ENCODE peak calls at places on chromosome 17, in nine cellular contexts. One of them, this sample, is unnamed.

GRCh38 chr17:74924250-74924948 is at the start of gene OTOP2:
- DNase-seq in tibial nerve: no peak
- DNase-seq in right lobe of liver: no peak
- DNase-seq in CD8-positive, alpha-beta memory T cell: no peak
- DNase-seq in CD8-positive, alpha-beta T cell: no peak
- DNase-seq in keratinocyte: no peak
- DNase-seq in mesendoderm: no peak
- DNase-seq in stomach: no peak
- DNase-seq in cardiac muscle cell: no peak
- DNase-seq in this sample: peak; percentile 59

GRCh38 chr17:50259484-50260324 is 14.6 kb upstream of the TMEM92 start:
- DNase-seq in stomach: no peak
- DNase-seq in right lobe of liver: no peak
- DNase-seq in CD8-positive, alpha-beta T cell: no peak
- DNase-seq in tibial nerve: no peak
- DNase-seq in cardiac muscle cell: no peak
- DNase-seq in CD8-positive, alpha-beta memory T cell: no peak
- DNase-seq in mesendoderm: no peak
- DNase-seq in keratinocyte: no peak
- DNase-seq in this sample: no peak

GRCh38 chr17:47803201-47803600 is 18.4 kb downstream of the OSBPL7 start:
- DNase-seq in mesendoderm: no peak
- DNase-seq in CD8-positive, alpha-beta T cell: no peak
- DNase-seq in stomach: no peak
- DNase-seq in CD8-positive, alpha-beta memory T cell: no peak
- DNase-seq in keratinocyte: no peak
- DNase-seq in tibial nerve: no peak
- DNase-seq in cardiac muscle cell: no peak
- DNase-seq in right lobe of liver: peak; percentile 5
- DNase-seq in this sample: no peak

GRCh38 chr17:77887464-77888241 is 70.8 kb upstream of the TNRC6C start:
- DNase-seq in tibial nerve: peak; percentile 85
- DNase-seq in CD8-positive, alpha-beta T cell: peak; percentile 66
- DNase-seq in CD8-positive, alpha-beta memory T cell: peak; percentile 84
- DNase-seq in stomach: peak; percentile 76
- DNase-seq in mesendoderm: peak; percentile 29
- DNase-seq in keratinocyte: no peak
- DNase-seq in right lobe of liver: peak; percentile 84
- DNase-seq in cardiac muscle cell: peak; percentile 87
- DNase-seq in this sample: peak; percentile 80

GRCh38 chr17:46944931-46945330 is 22.0 kb downstream of the GOSR2 start:
- DNase-seq in stomach: no peak
- DNase-seq in CD8-positive, alpha-beta T cell: no peak
- DNase-seq in mesendoderm: no peak
- DNase-seq in cardiac muscle cell: no peak
- DNase-seq in keratinocyte: no peak
- DNase-seq in CD8-positive, alpha-beta memory T cell: no peak
- DNase-seq in right lobe of liver: no peak
- DNase-seq in tibial nerve: no peak
- DNase-seq in this sample: no peak

GRCh38 chr17:77507116-77507885 is 366.5 kb downstream of the SEC14L1 start:
- DNase-seq in stomach: no peak
- DNase-seq in CD8-positive, alpha-beta T cell: no peak
- DNase-seq in tibial nerve: no peak
- DNase-seq in cardiac muscle cell: no peak
- DNase-seq in mesendoderm: peak; percentile 25
- DNase-seq in right lobe of liver: peak; percentile 35
- DNase-seq in keratinocyte: no peak
- DNase-seq in CD8-positive, alpha-beta memory T cell: no peak
- DNase-seq in this sample: peak; percentile 11

GRCh38 chr17:6170349-6170748 is 100.2 kb downstream of the WSCD1 start:
- DNase-seq in cardiac muscle cell: no peak
- DNase-seq in CD8-positive, alpha-beta T cell: no peak
- DNase-seq in mesendoderm: no peak
- DNase-seq in stomach: no peak
- DNase-seq in tibial nerve: no peak
- DNase-seq in CD8-positive, alpha-beta memory T cell: no peak
- DNase-seq in right lobe of liver: no peak
- DNase-seq in keratinocyte: no peak
- DNase-seq in this sample: no peak

GRCh38 chr17:74404802-74405201 is 27.1 kb upstream of the GPRC5C start:
- DNase-seq in cardiac muscle cell: no peak
- DNase-seq in CD8-positive, alpha-beta T cell: no peak
- DNase-seq in CD8-positive, alpha-beta memory T cell: no peak
- DNase-seq in right lobe of liver: no peak
- DNase-seq in keratinocyte: no peak
- DNase-seq in mesendoderm: peak; percentile 53
- DNase-seq in tibial nerve: no peak
- DNase-seq in stomach: no peak
- DNase-seq in this sample: no peak

GRCh38 chr17:73798111-73798748 is 154.0 kb upstream of the SDK2 start:
- DNase-seq in cardiac muscle cell: peak; percentile 99
- DNase-seq in keratinocyte: peak; percentile 19
- DNase-seq in CD8-positive, alpha-beta memory T cell: no peak
- DNase-seq in mesendoderm: no peak
- DNase-seq in stomach: peak; percentile 50
- DNase-seq in tibial nerve: no peak
- DNase-seq in CD8-positive, alpha-beta T cell: no peak
- DNase-seq in right lobe of liver: peak; percentile 70
- DNase-seq in this sample: no peak

GRCh38 chr17:59565959-59566324 is 532 bp downstream of the DHX40 start:
- DNase-seq in keratinocyte: peak; percentile 30
- DNase-seq in CD8-positive, alpha-beta memory T cell: peak; percentile 60
- DNase-seq in cardiac muscle cell: peak; percentile 82
- DNase-seq in stomach: peak; percentile 47
- DNase-seq in mesendoderm: peak; percentile 91
- DNase-seq in tibial nerve: no peak
- DNase-seq in right lobe of liver: peak; percentile 60
- DNase-seq in CD8-positive, alpha-beta T cell: peak; percentile 15
- DNase-seq in this sample: peak; percentile 23

GRCh38 chr17:30380106-30380420 is 1.3 kb downstream of the CPD start:
- DNase-seq in cardiac muscle cell: no peak
- DNase-seq in stomach: no peak
- DNase-seq in tibial nerve: no peak
- DNase-seq in right lobe of liver: no peak
- DNase-seq in CD8-positive, alpha-beta memory T cell: no peak
- DNase-seq in mesendoderm: no peak
- DNase-seq in keratinocyte: no peak
- DNase-seq in CD8-positive, alpha-beta T cell: no peak
- DNase-seq in this sample: no peak

GRCh38 chr17:1829189-1829578 is 518 bp downstream of the SMYD4 start:
- DNase-seq in mesendoderm: no peak
- DNase-seq in right lobe of liver: no peak
- DNase-seq in tibial nerve: no peak
- DNase-seq in CD8-positive, alpha-beta T cell: no peak
- DNase-seq in CD8-positive, alpha-beta memory T cell: no peak
- DNase-seq in cardiac muscle cell: peak; percentile 9
- DNase-seq in keratinocyte: no peak
- DNase-seq in stomach: no peak
- DNase-seq in this sample: peak; percentile 22

GRCh38 chr17:4721203-4722135 is 9.8 kb upstream of the MED11 start:
- DNase-seq in CD8-positive, alpha-beta T cell: no peak
- DNase-seq in keratinocyte: no peak
- DNase-seq in tibial nerve: no peak
- DNase-seq in CD8-positive, alpha-beta memory T cell: no peak
- DNase-seq in mesendoderm: no peak
- DNase-seq in stomach: peak; percentile 92
- DNase-seq in cardiac muscle cell: peak; percentile 62
- DNase-seq in right lobe of liver: peak; percentile 93
- DNase-seq in this sample: no peak

DNA sequence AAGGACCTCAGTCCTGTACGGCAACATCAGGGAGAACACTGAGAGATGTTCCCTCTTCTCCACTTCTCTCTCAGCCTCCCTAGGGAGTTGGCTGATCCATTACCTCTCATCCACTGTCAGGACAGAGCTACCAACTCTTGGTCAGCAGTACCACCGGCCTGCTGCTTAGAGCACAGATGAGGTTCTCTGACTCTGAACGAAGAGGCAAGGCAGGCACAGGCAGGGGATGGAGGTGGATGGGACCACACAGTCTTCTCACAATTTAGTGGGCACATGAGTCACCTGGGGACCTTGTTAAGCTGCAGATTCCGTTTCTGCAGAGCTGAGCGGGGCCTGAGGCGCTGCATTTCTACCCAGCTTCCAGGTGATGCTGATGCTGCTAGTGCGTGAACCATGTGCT is 128.6 kb upstream of the CCL2 start:
- DNase-seq in CD8-positive, alpha-beta memory T cell: no peak
- DNase-seq in keratinocyte: no peak
- DNase-seq in stomach: no peak
- DNase-seq in right lobe of liver: no peak
- DNase-seq in CD8-positive, alpha-beta T cell: no peak
- DNase-seq in cardiac muscle cell: no peak
- DNase-seq in mesendoderm: no peak
- DNase-seq in tibial nerve: no peak
- DNase-seq in this sample: no peak
- H3K27ac ChIP-seq in CD8-positive, alpha-beta memory T cell: no peak overlapping the region
- H3K27ac ChIP-seq in keratinocyte: no peak overlapping the region
- H3K27ac ChIP-seq in stomach: no peak overlapping the region
- H3K27ac ChIP-seq in right lobe of liver: no peak overlapping the region
- H3K27ac ChIP-seq in CD8-positive, alpha-beta T cell: no peak overlapping the region
- H3K27ac ChIP-seq in cardiac muscle cell: no peak overlapping the region
- H3K27ac ChIP-seq in mesendoderm: no peak overlapping the region
- H3K27ac ChIP-seq in tibial nerve: no peak overlapping the region
- H3K27ac ChIP-seq in this sample: no peak overlapping the region

DNA sequence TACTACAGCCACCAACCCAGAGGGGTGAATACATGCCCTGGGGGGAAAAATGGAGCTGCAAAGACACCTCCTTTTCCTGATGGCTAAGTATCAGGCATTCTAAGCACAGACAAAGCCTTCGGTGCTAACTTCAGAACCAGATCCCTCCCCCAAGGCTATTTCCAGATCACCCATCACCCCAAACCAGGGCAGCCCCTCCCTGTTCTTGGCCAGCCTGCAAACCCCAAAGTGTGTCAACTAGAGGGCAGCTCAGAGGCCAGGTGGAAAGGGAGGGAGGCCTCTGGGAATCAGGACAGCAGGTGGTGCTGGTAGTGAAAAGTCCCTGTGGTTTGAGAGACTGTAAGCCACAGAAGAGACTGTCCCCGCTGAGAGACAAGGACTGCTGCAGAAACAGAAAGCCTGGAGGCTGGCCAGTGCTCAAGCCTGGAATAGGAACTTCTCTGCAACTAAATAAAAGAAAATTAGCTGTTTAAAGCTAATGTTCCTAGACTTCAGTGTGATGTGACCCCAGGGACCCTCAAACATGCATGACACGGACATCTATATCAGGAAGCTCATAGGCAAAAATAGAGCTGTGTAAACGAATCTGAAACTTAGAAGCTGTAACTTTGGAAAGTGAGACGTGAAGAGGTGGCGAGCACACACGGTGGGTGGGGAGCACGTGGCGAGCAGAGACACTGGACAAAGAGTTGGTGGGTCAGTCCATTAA is 9.1 kb downstream of the TUBG1 start:
- DNase-seq in right lobe of liver: peak; percentile 61
- DNase-seq in CD8-positive, alpha-beta memory T cell: no peak
- DNase-seq in tibial nerve: no peak
- DNase-seq in keratinocyte: no peak
- DNase-seq in stomach: peak; percentile 86
- DNase-seq in mesendoderm: peak; percentile 87
- DNase-seq in cardiac muscle cell: no peak
- DNase-seq in CD8-positive, alpha-beta T cell: no peak
- DNase-seq in this sample: peak; percentile 82
- H3K27ac ChIP-seq in right lobe of liver: no peak overlapping the region
- H3K27ac ChIP-seq in CD8-positive, alpha-beta memory T cell: no peak overlapping the region
- H3K27ac ChIP-seq in tibial nerve: no peak overlapping the region
- H3K27ac ChIP-seq in keratinocyte: no peak overlapping the region
- H3K27ac ChIP-seq in stomach: peak overlapping the region; percentile 65
- H3K27ac ChIP-seq in mesendoderm: no peak overlapping the region
- H3K27ac ChIP-seq in cardiac muscle cell: peak overlapping the region; percentile 88
- H3K27ac ChIP-seq in CD8-positive, alpha-beta T cell: no peak overlapping the region
- H3K27ac ChIP-seq in this sample: peak overlapping the region; percentile 71

DNA sequence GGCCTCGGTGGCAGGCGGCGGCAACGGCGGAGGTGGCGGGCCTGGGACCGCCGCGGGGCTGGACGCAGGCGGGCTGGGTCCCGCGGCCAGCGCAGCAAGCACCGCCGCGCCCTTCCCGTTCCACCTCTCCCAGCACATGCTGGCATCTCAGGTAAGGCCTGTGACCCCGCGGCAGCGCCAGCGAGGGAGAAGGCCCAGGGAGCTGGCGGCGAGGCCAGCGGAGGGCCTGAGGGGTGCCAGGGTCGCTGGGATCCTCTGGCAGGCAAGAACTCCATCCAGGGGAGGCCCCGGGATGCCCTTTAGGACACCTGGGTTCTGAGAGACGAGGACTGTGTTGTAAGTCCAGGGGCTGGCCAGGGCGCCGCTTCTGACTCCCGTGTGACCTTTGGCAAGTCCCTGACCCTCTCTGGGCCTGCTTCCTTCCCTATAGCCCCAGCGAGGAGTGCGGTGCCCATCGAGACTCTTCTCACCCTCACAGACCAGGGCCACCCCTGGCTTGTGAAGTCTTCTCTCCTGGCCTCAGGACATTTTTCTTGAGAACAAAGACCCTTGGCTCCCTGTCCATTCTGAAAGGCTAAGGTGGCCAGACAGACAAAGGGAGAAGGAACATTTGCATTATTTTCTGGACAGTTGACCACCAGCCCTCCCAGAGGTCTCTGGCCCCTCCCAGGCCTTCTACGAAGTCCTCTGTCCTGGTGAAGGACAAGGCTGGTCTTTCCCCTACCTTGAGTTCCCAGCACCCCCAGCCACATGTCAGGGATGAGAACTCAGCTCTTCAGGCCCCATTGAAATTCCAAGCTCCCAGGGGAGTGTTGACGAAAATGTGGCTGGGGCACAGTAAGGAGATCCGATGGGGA is 6.3 kb downstream of the TBX2 start:
- DNase-seq in mesendoderm: no peak
- DNase-seq in right lobe of liver: peak; percentile 52
- DNase-seq in stomach: no peak
- DNase-seq in CD8-positive, alpha-beta T cell: no peak
- DNase-seq in cardiac muscle cell: no peak
- DNase-seq in tibial nerve: peak; percentile 11
- DNase-seq in keratinocyte: no peak
- DNase-seq in CD8-positive, alpha-beta memory T cell: no peak
- DNase-seq in this sample: peak; percentile 25
- H3K27ac ChIP-seq in mesendoderm: no peak overlapping the region
- H3K27ac ChIP-seq in right lobe of liver: peak overlapping the region; percentile 18
- H3K27ac ChIP-seq in stomach: peak overlapping the region; percentile 85
- H3K27ac ChIP-seq in CD8-positive, alpha-beta T cell: no peak overlapping the region
- H3K27ac ChIP-seq in cardiac muscle cell: peak overlapping the region; percentile 67
- H3K27ac ChIP-seq in tibial nerve: no peak overlapping the region
- H3K27ac ChIP-seq in keratinocyte: no peak overlapping the region
- H3K27ac ChIP-seq in CD8-positive, alpha-beta memory T cell: no peak overlapping the region
- H3K27ac ChIP-seq in this sample: peak overlapping the region; percentile 81

DNA sequence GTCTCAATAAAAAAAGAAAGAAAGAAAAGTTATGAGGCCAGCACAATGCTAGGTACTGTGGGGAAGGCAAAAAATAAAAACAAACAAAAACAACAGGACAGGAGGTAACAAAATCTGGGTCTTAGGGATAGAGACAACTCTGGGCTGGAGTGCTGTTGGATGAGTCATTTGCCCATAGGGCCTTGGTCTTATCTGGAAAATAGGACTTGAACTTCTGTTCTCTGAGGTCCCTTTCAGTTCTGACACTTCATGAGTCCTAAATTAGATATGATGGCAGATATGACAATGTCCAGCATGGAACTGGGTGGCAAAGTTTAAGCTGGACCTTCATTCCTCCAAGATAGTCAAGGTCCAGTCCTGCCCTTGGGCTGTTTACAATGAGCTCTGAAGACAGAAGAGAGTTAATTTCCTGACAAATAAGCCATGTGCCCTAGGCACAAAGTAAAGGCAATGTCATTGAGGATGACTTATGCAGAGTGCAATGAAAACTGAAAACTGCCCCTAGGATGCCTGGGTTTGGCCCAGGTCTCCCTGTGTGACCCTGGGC is 8.9 kb upstream of the HDAC5 start:
- DNase-seq in stomach: no peak
- DNase-seq in right lobe of liver: no peak
- DNase-seq in CD8-positive, alpha-beta memory T cell: no peak
- DNase-seq in cardiac muscle cell: no peak
- DNase-seq in mesendoderm: no peak
- DNase-seq in tibial nerve: no peak
- DNase-seq in keratinocyte: no peak
- DNase-seq in CD8-positive, alpha-beta T cell: no peak
- DNase-seq in this sample: no peak
- H3K27ac ChIP-seq in stomach: no peak overlapping the region
- H3K27ac ChIP-seq in right lobe of liver: no peak overlapping the region
- H3K27ac ChIP-seq in CD8-positive, alpha-beta memory T cell: no peak overlapping the region
- H3K27ac ChIP-seq in cardiac muscle cell: no peak overlapping the region
- H3K27ac ChIP-seq in mesendoderm: no peak overlapping the region
- H3K27ac ChIP-seq in tibial nerve: no peak overlapping the region
- H3K27ac ChIP-seq in keratinocyte: no peak overlapping the region
- H3K27ac ChIP-seq in CD8-positive, alpha-beta T cell: no peak overlapping the region
- H3K27ac ChIP-seq in this sample: no peak overlapping the region

This sample was measured in heart left ventricle.